ENCODE peak calls at places on chromosomes 5 and 9, in seven cellular contexts. J, R, Y, M, V, A and C are unnamed samples.
A peak's percentile ranks its signal among the peaks of the same experiment; 100 is the strongest.

GRCh38 chr5:176560364-176560763 is 11.2 kb downstream of the CDHR2 start:
- DNase-seq in J (no peak), R (no peak), A (no peak), M (no peak), V (peak; percentile 48), Y (no peak), C (no peak)

GRCh38 chr5:74420220-74420619 is 220.3 kb downstream of the ENC1 start:
- DNase-seq in J (no peak), A (no peak), R (no peak), M (no peak), V (no peak), Y (no peak), C (no peak)

GRCh38 chr5:138837160-138837559 is 38.0 kb downstream of the LRRTM2 start:
- DNase-seq in R (no peak), M (no peak), V (no peak), A (no peak), Y (no peak), J (no peak), C (no peak)

GRCh38 chr9:35856882-35857281 is 13.3 kb downstream of the OR13J1 start:
- DNase-seq in J (no peak), A (no peak), V (no peak), Y (no peak), R (no peak), M (no peak), C (no peak)

GRCh38 chr5:43354774-43355173 is 41.6 kb upstream of the HMGCS1 start:
- DNase-seq in M (no peak), A (no peak), V (no peak), J (no peak), Y (no peak), R (no peak), C (no peak)

GRCh38 chr9:98288876-98289275 is 33.4 kb upstream of the TBC1D2 start:
- DNase-seq in Y (peak; percentile 34), V (no peak), M (no peak), A (no peak), J (no peak), R (no peak), C (peak; percentile 74)

GRCh38 chr5:1505506-1506241 is 18.1 kb downstream of the LPCAT1 start:
- DNase-seq in R (no peak), A (no peak), J (no peak), M (no peak), V (no peak), Y (no peak), C (no peak)

GRCh38 chr5:7321724-7322123 is 74.2 kb upstream of the ADCY2 start:
- DNase-seq in Y (no peak), J (peak; percentile 27), V (no peak), A (no peak), R (no peak), M (no peak), C (no peak)

GRCh38 chr5:73215891-73216610 is 43.1 kb downstream of the TMEM174 start:
- DNase-seq in R (peak; percentile 90), J (peak; percentile 87), A (peak; percentile 29), V (peak; percentile 65), M (peak; percentile 73), Y (peak; percentile 82), C (peak; percentile 30)

GRCh38 chr9:92770005-92770995 is 5.7 kb upstream of the BICD2 start:
- DNase-seq in V (no peak), Y (no peak), A (no peak), R (no peak), M (peak; percentile 41), J (peak; percentile 69), C (peak; percentile 80)

GRCh38 chr9:131320031-131320685 is 30.6 kb downstream of the PLPP7 start:
- DNase-seq in V (no peak), A (no peak), J (peak; percentile 81), Y (no peak), R (no peak), M (no peak), C (no peak)

GRCh38 chr5:120779674-120780073 is 315.6 kb downstream of the PRR16 start:
- DNase-seq in V (no peak), A (no peak), J (no peak), M (no peak), R (no peak), Y (no peak), C (no peak)

GRCh38 chr9:108813951-108814601 is 41.7 kb downstream of the ACTL7B start:
- DNase-seq in A (no peak), J (peak; percentile 10), Y (no peak), R (no peak), M (peak; percentile 47), V (no peak), C (no peak)

GRCh38 chr5:3598725-3599282 is 3.2 kb downstream of the IRX1 start:
- DNase-seq in V (no peak), Y (no peak), J (no peak), R (no peak), M (no peak), A (no peak), C (peak; percentile 0)

GRCh38 chr9:75964431-75964830 is 74.0 kb downstream of the PCSK5 start:
- DNase-seq in A (no peak), J (no peak), V (no peak), R (no peak), Y (no peak), M (no peak), C (no peak)

GRCh38 chr5:6480133-6481051 is 31.7 kb downstream of the UBE2QL1 start:
- DNase-seq in Y (no peak), M (no peak), J (no peak), A (no peak), R (no peak), V (no peak), C (no peak)

GRCh38 chr5:86909896-86910295 is 292.2 kb downstream of the COX7C start:
- DNase-seq in Y (no peak), M (peak; percentile 78), R (no peak), A (no peak), J (peak; percentile 10), V (no peak), C (no peak)

GRCh38 chr9:20044686-20045085 is 255.8 kb upstream of the SLC24A2 start:
- DNase-seq in Y (no peak), M (no peak), A (no peak), V (no peak), J (no peak), R (no peak), C (no peak)

GRCh38 chr5:57033103-57033502 is 81.2 kb upstream of the MIER3 start:
- DNase-seq in R (no peak), Y (no peak), M (no peak), A (no peak), V (no peak), J (no peak), C (no peak)

GRCh38 chr9:81552571-81552970 is 136.8 kb downstream of the TLE1 start:
- DNase-seq in J (no peak), A (no peak), Y (peak; percentile 21), V (no peak), R (no peak), M (no peak), C (no peak)

GRCh38 chr9:127779136-127779981 is 893 bp upstream of the SH2D3C start:
- DNase-seq in V (peak; percentile 62), Y (no peak), A (peak; percentile 41), R (no peak), M (peak; percentile 45), J (peak; percentile 66), C (peak; percentile 87)

GRCh38 chr5:72231989-72232703 is 87.9 kb downstream of the MRPS27 start:
- DNase-seq in M (no peak), V (no peak), R (no peak), J (no peak), A (no peak), Y (no peak), C (no peak)

GRCh38 chr9:38251036-38251335 is 141.5 kb upstream of the ALDH1B1 start:
- DNase-seq in R (no peak), V (no peak), J (no peak), Y (no peak), M (no peak), A (no peak), C (no peak)

GRCh38 chr5:151622367-151623097 is 31.4 kb upstream of the FAT2 start:
- DNase-seq in M (no peak), R (no peak), A (no peak), V (no peak), Y (no peak), J (no peak), C (no peak)